ENCODE peak calls at places on chromosomes 11 and 22, in six cellular contexts. D is IMR-90; R is tibial artery; Y is cardiac muscle cell; W is ovary; J is naive thymus-derived CD4-positive, alpha-beta T cell. N is an unnamed sample.

GRCh38 chr11:134949121-134949591 is 537.1 kb upstream of the B3GAT1 start:
- DNase-seq in D (peak), Y (peak), J (no peak), R (peak), W (no peak), N (peak)

GRCh38 chr11:87662287-87662686 is 513.0 kb downstream of the RAB38 start:
- DNase-seq in D (no peak), R (no peak), Y (no peak), W (no peak), J (no peak), N (no peak)

GRCh38 chr22:25447067-25447688 is 117.3 kb upstream of the GRK3 start:
- DNase-seq in J (no peak), R (no peak), Y (no peak), W (no peak), D (no peak), N (no peak)

GRCh38 chr11:125267548-125267947 is 103.0 kb downstream of the PKNOX2 start:
- DNase-seq in D (no peak), Y (no peak), J (no peak), W (no peak), R (no peak), N (no peak)

GRCh38 chr22:50261615-50262459 is at the start of gene MAPK12:
- DNase-seq in Y (peak), D (no peak), J (no peak), R (no peak), W (peak), N (peak)

GRCh38 chr11:19660076-19660475 is 52.6 kb upstream of the NAV2 start:
- DNase-seq in R (no peak), Y (no peak), D (peak), J (no peak), W (no peak), N (no peak)

GRCh38 chr11:19793356-19793755 is 80.7 kb downstream of the NAV2 start:
- DNase-seq in Y (no peak), R (no peak), W (no peak), D (no peak), J (no peak), N (no peak)

GRCh38 chr11:120168960-120169681 is 31.2 kb upstream of the TRIM29 start:
- DNase-seq in Y (peak), W (peak), J (peak), D (peak), R (peak), N (peak)

GRCh38 chr22:46054091-46054877 is 77.3 kb upstream of the WNT7B start:
- DNase-seq in R (peak), W (peak), D (peak), Y (peak), J (peak), N (peak)

DNA sequence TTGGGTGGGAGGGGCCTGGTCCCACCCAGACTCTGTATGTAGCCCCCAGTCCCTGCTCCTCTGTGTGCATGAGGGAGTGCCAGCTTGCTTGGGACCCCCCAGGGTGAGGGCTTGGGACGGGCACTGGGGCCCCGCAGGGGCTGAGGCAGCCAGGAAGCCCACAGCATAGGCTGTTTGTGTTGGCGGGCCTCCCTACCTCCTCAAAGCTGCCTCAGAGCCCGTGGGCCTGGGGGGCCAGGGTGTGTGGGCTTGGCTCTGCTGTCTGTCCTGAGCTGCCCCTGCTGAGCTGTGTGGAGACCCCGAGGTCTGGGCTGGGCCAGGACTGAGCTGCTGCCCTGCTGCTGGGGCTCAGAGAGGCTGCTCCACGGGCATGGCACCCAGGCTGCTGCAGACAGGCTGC is 3.2 kb downstream of the TSPAN4 start:
- DNase-seq in D (no peak), Y (peak), R (no peak), W (no peak), J (no peak), N (no peak)
- H3K4me3 ChIP-seq in D (no peak), Y (no peak), R (no peak), W (no peak), J (no peak), N (no peak)

DNA sequence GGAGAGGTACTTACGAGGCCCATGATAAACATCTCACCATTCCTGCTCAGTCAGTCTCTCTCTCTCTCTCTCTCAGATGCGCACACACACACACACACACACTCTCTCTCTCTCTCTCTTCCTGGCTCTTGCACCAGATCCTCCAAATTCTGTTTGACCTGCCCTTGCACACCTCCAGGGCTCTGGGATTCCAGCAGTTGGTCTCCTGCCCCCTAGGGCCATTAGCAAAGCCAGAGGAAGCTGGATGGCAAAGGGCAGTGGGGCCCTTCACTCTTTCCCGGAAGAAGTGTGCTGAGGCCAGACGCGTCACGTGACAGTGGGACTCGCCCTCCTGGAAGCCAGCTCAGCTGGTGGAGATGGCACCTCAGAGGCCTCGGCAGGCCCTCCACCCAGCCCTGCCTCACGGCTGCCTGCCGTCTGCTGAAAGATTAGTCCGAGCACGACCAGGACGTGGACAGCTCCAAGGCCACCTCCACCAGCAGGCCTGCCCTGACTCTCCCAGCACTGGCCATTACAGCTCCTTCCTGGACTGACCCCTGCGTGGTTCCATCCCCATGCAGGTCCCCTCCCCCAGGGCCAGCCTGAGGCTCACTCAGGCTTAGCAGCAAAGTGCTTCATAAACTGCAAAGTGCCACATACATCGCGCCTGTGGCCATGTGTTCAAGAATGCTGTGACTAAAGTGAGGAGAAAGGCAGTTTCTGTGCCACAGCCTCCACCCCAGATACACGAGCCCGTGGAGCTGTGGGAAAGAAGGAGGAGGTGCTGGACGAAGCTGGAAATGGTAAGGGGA is 3.7 kb downstream of the PDGFB start:
- DNase-seq in Y (no peak), D (no peak), R (no peak), J (peak), W (no peak), N (peak)
- H3K4me3 ChIP-seq in Y (no peak), D (no peak), R (peak), J (peak), W (no peak), N (peak)

GRCh38 chr11:62842171-62842717 is 2.9 kb upstream of the WDR74 start:
- DNase-seq in R (peak), D (no peak), Y (peak), W (peak), J (no peak), N (peak)
- H3K4me3 ChIP-seq in R (peak), D (peak), Y (peak), W (peak), J (peak), N (peak)

GRCh38 chr22:24068377-24068680 is 57.2 kb downstream of the CABIN1 start:
- DNase-seq in J (no peak), Y (no peak), W (no peak), R (no peak), D (no peak), N (no peak)
- H3K4me3 ChIP-seq in J (no peak), Y (no peak), W (no peak), R (no peak), D (no peak), N (no peak)

GRCh38 chr11:13644997-13645667 is 23.3 kb upstream of the FAR1 start:
- DNase-seq in Y (no peak), D (no peak), J (no peak), W (no peak), R (no peak), N (no peak)

GRCh38 chr11:13649619-13650018 is 18.8 kb upstream of the FAR1 start:
- DNase-seq in R (no peak), W (no peak), Y (no peak), J (no peak), D (no peak), N (no peak)

GRCh38 chr11:13647391-13647790 is 21.1 kb upstream of the FAR1 start:
- DNase-seq in J (no peak), Y (no peak), R (no peak), W (no peak), D (no peak), N (no peak)
- H3K4me3 ChIP-seq in J (no peak), Y (no peak), R (no peak), W (no peak), D (no peak), N (no peak)

N was measured in psoas muscle.